ENCODE peak calls at places on chromosome 11, in nine cellular contexts. S is Panc1; E is T-cell; Y is mucosa of gallbladder; Q is A549; I is nucleus accumbens; K is stimulated activated CD8-positive, alpha-beta memory T cell treated with anti-CD3 and anti-CD28 coated beads, Interleukin-4, amount 100 ng/mL, for 4 hours; F is NCI-H2029; J is mesendoderm. D is an unnamed sample.
A peak's percentile ranks its signal among the peaks of the same experiment; 100 is the strongest.

GRCh38 chr11:116955548-116955947 is 118.1 kb upstream of the APOA1 start:
- DNase-seq in S (no peak), E (no peak), Y (no peak), Q (no peak), I (no peak), K (no peak), F (no peak), J (no peak), D (no peak)

GRCh38 chr11:78768345-78768744 is 193.7 kb upstream of the NARS2 start:
- DNase-seq in S (no peak), E (no peak), Y (no peak), Q (no peak), I (no peak), K (no peak), F (no peak), J (no peak), D (no peak)

GRCh38 chr11:12244156-12244555 is 133.2 kb upstream of the PARVA start:
- DNase-seq in S (no peak), E (no peak), Y (no peak), Q (no peak), I (no peak), K (no peak), F (peak; percentile 42), J (no peak), D (no peak)

GRCh38 chr11:123549901-123550619 is 104.4 kb downstream of the SCN3B start:
- DNase-seq in S (no peak), E (no peak), Y (no peak), Q (no peak), I (no peak), K (no peak), F (no peak), J (peak; percentile 39), D (no peak)

GRCh38 chr11:2237457-2238238 is 32.7 kb downstream of the ASCL2 start:
- DNase-seq in S (no peak), E (no peak), Y (no peak), Q (no peak), I (no peak), K (no peak), F (no peak), J (no peak), D (peak; percentile 48)

GRCh38 chr11:36073411-36074203 is 129.7 kb downstream of the LDLRAD3 start:
- DNase-seq in S (no peak), E (no peak), Y (peak; percentile 32), Q (no peak), I (no peak), K (no peak), F (no peak), J (no peak), D (peak; percentile 32)

GRCh38 chr11:123480290-123480815 is 50.3 kb downstream of the GRAMD1B start:
- DNase-seq in S (no peak), E (no peak), Y (no peak), Q (no peak), I (no peak), K (no peak), F (no peak), J (no peak), D (no peak)

GRCh38 chr11:67644472-67645418 is 5.2 kb upstream of the TBX10 start:
- DNase-seq in S (no peak), E (no peak), Y (no peak), Q (no peak), I (no peak), K (no peak), F (no peak), J (no peak), D (peak; percentile 70)

GRCh38 chr11:117468888-117469287 is 141.2 kb downstream of the CEP164 start:
- DNase-seq in S (no peak), E (no peak), Y (no peak), Q (no peak), I (no peak), K (no peak), F (no peak), J (peak; percentile 56), D (no peak)

GRCh38 chr11:2257023-2257700 is 13.2 kb downstream of the ASCL2 start:
- DNase-seq in S (no peak), E (no peak), Y (peak; percentile 8), Q (no peak), I (no peak), K (no peak), F (no peak), J (no peak), D (no peak)

GRCh38 chr11:85627332-85627997 is at the start of gene DLG2:
- DNase-seq in S (no peak), E (peak; percentile 4), Y (peak; percentile 11), Q (no peak), I (peak; percentile 29), K (no peak), F (no peak), J (peak; percentile 53), D (no peak)

D was measured in upper lobe of left lung.